ENCODE peak calls at places on chromosomes 11 and 22, in seven cellular contexts. One of them, this sample, is unnamed.

GRCh38 chr22:31302021-31302420 is 9.7 kb upstream of the PIK3IP1 start:
- DNase-seq in SW 1271: no peak
- DNase-seq in posterior cingulate gyrus: no peak
- DNase-seq in sigmoid colon: no peak
- DNase-seq in cardiac muscle cell: no peak
- DNase-seq in thyroid gland: peak
- DNase-seq in activated naive CD4-positive, alpha-beta T cell: no peak
- DNase-seq in this sample: no peak

GRCh38 chr22:27647540-27647939 is 154.0 kb downstream of the MN1 start:
- DNase-seq in cardiac muscle cell: no peak
- DNase-seq in thyroid gland: no peak
- DNase-seq in SW 1271: no peak
- DNase-seq in posterior cingulate gyrus: no peak
- DNase-seq in sigmoid colon: no peak
- DNase-seq in activated naive CD4-positive, alpha-beta T cell: no peak
- DNase-seq in this sample: no peak

GRCh38 chr11:120139316-120140069 is 1.6 kb upstream of the TRIM29 start:
- DNase-seq in activated naive CD4-positive, alpha-beta T cell: no peak
- DNase-seq in sigmoid colon: no peak
- DNase-seq in thyroid gland: no peak
- DNase-seq in SW 1271: no peak
- DNase-seq in posterior cingulate gyrus: no peak
- DNase-seq in cardiac muscle cell: no peak
- DNase-seq in this sample: no peak

GRCh38 chr11:16184588-16184987 is 171.8 kb downstream of the SOX6 start:
- DNase-seq in posterior cingulate gyrus: no peak
- DNase-seq in thyroid gland: no peak
- DNase-seq in activated naive CD4-positive, alpha-beta T cell: no peak
- DNase-seq in sigmoid colon: no peak
- DNase-seq in cardiac muscle cell: no peak
- DNase-seq in SW 1271: no peak
- DNase-seq in this sample: no peak

GRCh38 chr22:37998543-37998942 is 14.2 kb upstream of the SOX10 start:
- DNase-seq in activated naive CD4-positive, alpha-beta T cell: no peak
- DNase-seq in sigmoid colon: no peak
- DNase-seq in SW 1271: no peak
- DNase-seq in posterior cingulate gyrus: no peak
- DNase-seq in thyroid gland: no peak
- DNase-seq in cardiac muscle cell: peak
- DNase-seq in this sample: no peak

GRCh38 chr11:63020671-63021255 is 5.1 kb upstream of the SLC22A8 start:
- DNase-seq in cardiac muscle cell: no peak
- DNase-seq in thyroid gland: peak
- DNase-seq in sigmoid colon: no peak
- DNase-seq in activated naive CD4-positive, alpha-beta T cell: no peak
- DNase-seq in posterior cingulate gyrus: peak
- DNase-seq in SW 1271: no peak
- DNase-seq in this sample: no peak

GRCh38 chr22:26097840-26098239 is 71.4 kb upstream of the SEZ6L start:
- DNase-seq in cardiac muscle cell: no peak
- DNase-seq in SW 1271: no peak
- DNase-seq in thyroid gland: no peak
- DNase-seq in sigmoid colon: no peak
- DNase-seq in activated naive CD4-positive, alpha-beta T cell: no peak
- DNase-seq in posterior cingulate gyrus: no peak
- DNase-seq in this sample: no peak

GRCh38 chr11:70474710-70475109 is 76.4 kb downstream of the CTTN start:
- DNase-seq in thyroid gland: no peak
- DNase-seq in posterior cingulate gyrus: no peak
- DNase-seq in cardiac muscle cell: no peak
- DNase-seq in sigmoid colon: no peak
- DNase-seq in SW 1271: no peak
- DNase-seq in activated naive CD4-positive, alpha-beta T cell: no peak
- DNase-seq in this sample: no peak

GRCh38 chr11:69170704-69171103 is 15.0 kb downstream of the SMIM38 start:
- DNase-seq in cardiac muscle cell: no peak
- DNase-seq in posterior cingulate gyrus: no peak
- DNase-seq in thyroid gland: no peak
- DNase-seq in sigmoid colon: no peak
- DNase-seq in activated naive CD4-positive, alpha-beta T cell: no peak
- DNase-seq in SW 1271: no peak
- DNase-seq in this sample: no peak

GRCh38 chr22:38429460-38430128 is 25.4 kb downstream of the KCNJ4 start:
- DNase-seq in cardiac muscle cell: no peak
- DNase-seq in thyroid gland: no peak
- DNase-seq in SW 1271: no peak
- DNase-seq in posterior cingulate gyrus: peak
- DNase-seq in activated naive CD4-positive, alpha-beta T cell: no peak
- DNase-seq in sigmoid colon: no peak
- DNase-seq in this sample: no peak

GRCh38 chr22:26474687-26475086 is 8.9 kb downstream of the HPS4 start:
- DNase-seq in SW 1271: no peak
- DNase-seq in posterior cingulate gyrus: no peak
- DNase-seq in activated naive CD4-positive, alpha-beta T cell: no peak
- DNase-seq in sigmoid colon: no peak
- DNase-seq in cardiac muscle cell: no peak
- DNase-seq in thyroid gland: no peak
- DNase-seq in this sample: no peak

GRCh38 chr11:122102426-122102825 is 13.6 kb downstream of the BLID start:
- DNase-seq in cardiac muscle cell: no peak
- DNase-seq in thyroid gland: no peak
- DNase-seq in SW 1271: no peak
- DNase-seq in posterior cingulate gyrus: no peak
- DNase-seq in activated naive CD4-positive, alpha-beta T cell: no peak
- DNase-seq in sigmoid colon: no peak
- DNase-seq in this sample: no peak

This sample was measured in CD8-positive, alpha-beta T cell.